ENCODE peak calls at places on chromosomes 12 and 14, in nine cellular contexts. G is heart left ventricle; X is esophagus squamous epithelium; F is CD4-positive, CD25-positive, alpha-beta regulatory T cell; Q is MCF 10A; U is upper lobe of right lung; D is HTR-8/SVneo; P is GM12891; B is D341Med. A is an unnamed sample.

GRCh38 chr12:130826151-130826801 is 12.8 kb downstream of the STX2 start:
- DNase-seq in G (no peak), X (no peak), F (peak; percentile 67), Q (peak; percentile 37), U (peak; percentile 84), D (peak; percentile 58), P (peak; percentile 41), B (peak; percentile 89), A (peak; percentile 60)

GRCh38 chr14:100541621-100542560 is 45.3 kb downstream of the BEGAIN start:
- DNase-seq in G (no peak), X (no peak), F (no peak), Q (no peak), U (no peak), D (no peak), P (no peak), B (no peak), A (no peak)

GRCh38 chr12:10829994-10830393 is 3.8 kb upstream of the TAS2R10 start:
- DNase-seq in G (no peak), X (no peak), F (no peak), Q (no peak), U (no peak), D (no peak), P (no peak), B (no peak), A (no peak)

GRCh38 chr12:115828151-115828550 is 449.3 kb downstream of the MED13L start:
- DNase-seq in G (no peak), X (no peak), F (no peak), Q (no peak), U (no peak), D (no peak), P (no peak), B (no peak), A (no peak)

GRCh38 chr14:83991666-83992065 is 1538.3 kb upstream of the FLRT2 start:
- DNase-seq in G (no peak), X (no peak), F (no peak), Q (no peak), U (no peak), D (no peak), P (no peak), B (no peak), A (no peak)

GRCh38 chr12:21774358-21775129 is at the start of gene KCNJ8:
- DNase-seq in G (peak; percentile 97), X (no peak), F (no peak), Q (no peak), U (peak; percentile 91), D (peak; percentile 24), P (no peak), B (peak; percentile 81), A (no peak)

GRCh38 chr12:54016478-54016964 is 7.7 kb downstream of the HOXC8 start:
- DNase-seq in G (no peak), X (no peak), F (no peak), Q (peak; percentile 77), U (no peak), D (no peak), P (no peak), B (no peak), A (peak; percentile 89)

GRCh38 chr12:113781415-113782198 is 184.5 kb downstream of the RBM19 start:
- DNase-seq in G (no peak), X (no peak), F (no peak), Q (peak; percentile 26), U (no peak), D (no peak), P (no peak), B (no peak), A (peak; percentile 80)

GRCh38 chr12:542290-543113 is 82.8 kb downstream of the B4GALNT3 start:
- DNase-seq in G (peak; percentile 50), X (no peak), F (no peak), Q (no peak), U (no peak), D (no peak), P (no peak), B (no peak), A (no peak)

GRCh38 chr12:12992418-12993175 is 7.5 kb downstream of the HEBP1 start:
- DNase-seq in G (peak; percentile 54), X (no peak), F (no peak), Q (peak; percentile 83), U (peak; percentile 73), D (peak; percentile 32), P (no peak), B (no peak), A (no peak)

GRCh38 chr12:99712281-99712680 is 64.7 kb downstream of the GARIN6 start:
- DNase-seq in G (no peak), X (no peak), F (no peak), Q (no peak), U (no peak), D (no peak), P (no peak), B (no peak), A (no peak)

GRCh38 chr12:79873223-79873622 is 61.7 kb downstream of the PPP1R12A start:
- DNase-seq in G (no peak), X (no peak), F (no peak), Q (no peak), U (no peak), D (no peak), P (no peak), B (no peak), A (no peak)

GRCh38 chr12:70101064-70101463 is 142.2 kb upstream of the CNOT2 start:
- DNase-seq in G (no peak), X (no peak), F (no peak), Q (no peak), U (no peak), D (no peak), P (no peak), B (no peak), A (no peak)

GRCh38 chr14:51938137-51938536 is 51.2 kb upstream of the RTRAF start:
- DNase-seq in G (no peak), X (no peak), F (no peak), Q (no peak), U (no peak), D (no peak), P (no peak), B (no peak), A (no peak)

GRCh38 chr12:51538599-51538998 is 52.4 kb upstream of the SCN8A start:
- DNase-seq in G (no peak), X (no peak), F (no peak), Q (no peak), U (no peak), D (no peak), P (no peak), B (no peak), A (no peak)

GRCh38 chr12:23140710-23141109 is 515.7 kb downstream of the ETNK1 start:
- DNase-seq in G (no peak), X (no peak), F (no peak), Q (no peak), U (no peak), D (no peak), P (no peak), B (no peak), A (no peak)

GRCh38 chr12:131397493-131398181 is 313.3 kb upstream of the SFSWAP start:
- DNase-seq in G (no peak), X (no peak), F (no peak), Q (no peak), U (no peak), D (no peak), P (no peak), B (no peak), A (no peak)

GRCh38 chr12:114291389-114292075 is 114.4 kb downstream of the TBX5 start:
- DNase-seq in G (no peak), X (no peak), F (no peak), Q (no peak), U (no peak), D (no peak), P (no peak), B (no peak), A (no peak)

GRCh38 chr14:83463500-83464098 is 1929.9 kb upstream of the SEL1L start:
- DNase-seq in G (no peak), X (no peak), F (no peak), Q (peak; percentile 82), U (no peak), D (peak; percentile 23), P (no peak), B (peak; percentile 53), A (peak; percentile 46)

GRCh38 chr12:48986720-48987291 is 8.7 kb downstream of the WNT1 start:
- DNase-seq in G (no peak), X (no peak), F (no peak), Q (no peak), U (no peak), D (no peak), P (no peak), B (peak; percentile 54), A (no peak)

A was measured in PC-3.